ENCODE peak calls at places on chromosomes 3 and 15, in six cellular contexts. B, L, Y, N, X and U are unnamed samples.

GRCh38 chr15:70096215-70096974 is 1.3 kb downstream of the TLE3 start:
- DNase-seq in B (peak), L (no peak), Y (no peak), N (peak), X (no peak), U (no peak)

GRCh38 chr15:94298359-94298758 is 67.0 kb downstream of the MCTP2 start:
- DNase-seq in B (no peak), L (no peak), Y (no peak), N (no peak), X (no peak), U (no peak)

GRCh38 chr15:69795601-69796000 is 302.1 kb downstream of the TLE3 start:
- DNase-seq in B (no peak), L (peak), Y (no peak), N (no peak), X (peak), U (no peak)

GRCh38 chr3:108493862-108494261 is 16.5 kb downstream of the MYH15 start:
- DNase-seq in B (no peak), L (no peak), Y (peak), N (no peak), X (peak), U (no peak)

GRCh38 chr15:95141486-95141885 is 910.1 kb downstream of the MCTP2 start:
- DNase-seq in B (peak), L (no peak), Y (no peak), N (no peak), X (no peak), U (no peak)

GRCh38 chr3:14647976-14648955 is 3.3 kb upstream of the CCDC174 start:
- DNase-seq in B (no peak), L (no peak), Y (no peak), N (no peak), X (no peak), U (no peak)

GRCh38 chr3:40582401-40583027 is 57.8 kb downstream of the ZNF621 start:
- DNase-seq in B (no peak), L (no peak), Y (no peak), N (no peak), X (no peak), U (no peak)

GRCh38 chr3:187274977-187275338 is 16.6 kb downstream of the MASP1 start:
- DNase-seq in B (no peak), L (no peak), Y (no peak), N (no peak), X (peak), U (no peak)

GRCh38 chr3:174891524-174892203 is 32.5 kb downstream of the NAALADL2 start:
- DNase-seq in B (no peak), L (no peak), Y (no peak), N (no peak), X (no peak), U (no peak)

GRCh38 chr3:23761440-23761896 is 44.3 kb upstream of the UBE2E1 start:
- DNase-seq in B (peak), L (no peak), Y (peak), N (no peak), X (peak), U (no peak)

GRCh38 chr15:101379647-101380046 is 84.6 kb upstream of the SNRPA1 start:
- DNase-seq in B (no peak), L (no peak), Y (no peak), N (no peak), X (no peak), U (no peak)

GRCh38 chr3:31289592-31289991 is 243.1 kb upstream of the STT3B start:
- DNase-seq in B (no peak), L (no peak), Y (no peak), N (no peak), X (no peak), U (no peak)

GRCh38 chr15:77857419-77857818 is 220.1 kb downstream of the TBC1D2B start:
- DNase-seq in B (no peak), L (no peak), Y (no peak), N (no peak), X (peak), U (no peak)

GRCh38 chr3:74651239-74651638 is 36.8 kb upstream of the CNTN3 start:
- DNase-seq in B (peak), L (no peak), Y (no peak), N (no peak), X (no peak), U (no peak)

GRCh38 chr15:83598031-83598430 is 55.9 kb upstream of the ADAMTSL3 start:
- DNase-seq in B (no peak), L (no peak), Y (no peak), N (no peak), X (no peak), U (no peak)

GRCh38 chr3:184568918-184569829 is 7.6 kb downstream of the EPHB3 start:
- DNase-seq in B (peak), L (peak), Y (no peak), N (peak), X (no peak), U (peak)

GRCh38 chr3:129599607-129600006 is 6.9 kb downstream of the PLXND1 start:
- DNase-seq in B (peak), L (peak), Y (no peak), N (no peak), X (peak), U (no peak)

GRCh38 chr3:187051066-187051465 is 88.2 kb downstream of the RPL39L start:
- DNase-seq in B (no peak), L (no peak), Y (no peak), N (no peak), X (no peak), U (no peak)

GRCh38 chr3:55427739-55428138 is 59.4 kb downstream of the WNT5A start:
- DNase-seq in B (no peak), L (no peak), Y (no peak), N (no peak), X (no peak), U (no peak)

GRCh38 chr3:55431041-55431440 is 56.1 kb downstream of the WNT5A start:
- DNase-seq in B (no peak), L (no peak), Y (no peak), N (no peak), X (no peak), U (no peak)

GRCh38 chr3:55423888-55424287 is 63.2 kb downstream of the WNT5A start:
- DNase-seq in B (no peak), L (no peak), Y (no peak), N (peak), X (no peak), U (no peak)

DNA sequence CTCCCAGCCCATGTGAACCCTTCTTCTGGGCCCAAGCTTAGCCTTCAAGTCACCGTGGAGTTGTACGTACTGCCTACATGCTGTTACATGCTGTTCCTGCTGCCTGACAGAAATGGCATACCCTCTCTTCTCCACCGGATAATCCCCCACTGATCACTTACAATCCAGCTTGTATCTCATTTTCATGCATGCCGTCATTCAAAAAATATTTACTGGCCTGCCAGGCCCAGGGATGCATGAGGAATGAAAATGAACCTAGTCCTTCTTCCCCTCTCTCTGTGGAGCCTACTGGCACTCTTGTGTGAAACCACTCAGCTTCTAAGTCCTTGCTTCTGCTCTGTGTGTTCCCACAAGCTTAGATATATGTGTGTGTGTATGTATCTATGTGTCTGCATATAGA is 60.6 kb downstream of the WNT5A start:
- DNase-seq in B (peak), L (no peak), Y (no peak), N (no peak), X (no peak), U (no peak)
- TF ChIP-seq CTCF in B (no peak), L (no peak), Y (no peak), N (no peak), X (no peak), U (no peak)

DNA sequence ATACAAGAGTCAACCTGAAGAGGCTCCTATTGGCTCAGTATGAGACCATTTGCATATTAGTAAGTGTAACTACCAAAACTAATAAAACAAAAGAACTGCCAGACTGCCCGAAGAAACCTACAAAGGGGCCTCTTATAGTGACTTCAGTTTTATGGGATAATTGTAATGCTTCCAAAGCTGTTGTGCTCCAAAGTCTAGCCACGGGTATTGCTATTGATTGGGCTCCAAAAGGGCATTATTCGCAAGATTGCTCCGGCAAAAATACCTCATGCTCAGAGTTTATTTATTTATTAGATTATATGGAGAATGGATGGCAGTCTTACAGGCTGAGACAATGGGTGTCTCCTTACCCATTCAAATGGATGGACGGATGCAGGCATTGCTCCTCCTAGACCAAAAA is 11.4 kb downstream of the RPL22L1 start:
- DNase-seq in B (no peak), L (no peak), Y (no peak), N (no peak), X (no peak), U (no peak)
- TF ChIP-seq CTCF in B (no peak), L (no peak), Y (no peak), N (no peak), X (no peak), U (no peak)

GRCh38 chr15:50773389-50773788 is 7.9 kb upstream of the SPPL2A start:
- DNase-seq in B (peak), L (no peak), Y (no peak), N (no peak), X (no peak), U (no peak)

GRCh38 chr15:50778089-50778488 is 12.6 kb upstream of the SPPL2A start:
- DNase-seq in B (no peak), L (no peak), Y (no peak), N (no peak), X (no peak), U (no peak)

GRCh38 chr15:50774450-50774849 is 8.9 kb upstream of the SPPL2A start:
- DNase-seq in B (no peak), L (no peak), Y (no peak), N (no peak), X (no peak), U (no peak)

DNA sequence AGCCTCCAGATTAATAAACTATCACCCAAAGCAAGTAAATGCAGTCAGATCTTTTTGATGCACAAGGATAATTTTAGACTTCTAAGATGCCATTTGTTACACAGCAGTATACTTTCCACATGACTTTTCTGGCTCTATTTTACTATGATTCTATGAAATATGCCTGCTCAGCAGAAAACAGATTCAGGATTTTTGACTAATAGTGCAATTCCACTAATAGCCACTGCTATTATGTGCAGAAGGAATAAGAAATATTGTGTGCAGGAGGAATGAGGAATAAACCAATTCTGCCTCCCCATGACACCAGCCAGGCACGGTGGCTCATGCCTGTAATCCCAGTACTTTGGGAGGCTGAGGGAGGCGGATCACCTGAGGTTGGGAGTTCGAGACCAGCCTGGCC is 11.5 kb upstream of the SPPL2A start:
- DNase-seq in B (no peak), L (no peak), Y (no peak), N (no peak), X (no peak), U (no peak)
- TF ChIP-seq CTCF in B (no peak), L (peak), Y (peak), N (peak), X (no peak), U (no peak)

GRCh38 chr3:134795776-134796312 is 784 bp downstream of the EPHB1 start:
- DNase-seq in B (peak), L (no peak), Y (no peak), N (no peak), X (peak), U (no peak)
- TF ChIP-seq CTCF in B (no peak), L (no peak), Y (no peak), N (no peak), X (peak), U (peak)

GRCh38 chr3:123767564-123768292 is 116.4 kb downstream of the MYLK start:
- DNase-seq in B (no peak), L (no peak), Y (no peak), N (no peak), X (no peak), U (no peak)
- TF ChIP-seq CTCF in B (no peak), L (no peak), Y (no peak), N (no peak), X (no peak), U (no peak)